ENCODE peak calls at places on chromosomes 11 and 22, in four cellular contexts. T, M, F and B are unnamed samples.

GRCh38 chr11:36345084-36345511 is 49.0 kb downstream of the PRR5L start:
- DNase-seq in T (no peak), M (no peak), F (no peak), B (no peak)

GRCh38 chr11:17129003-17129402 is 51.5 kb upstream of the RPS13 start:
- DNase-seq in T (no peak), M (no peak), F (no peak), B (no peak)

GRCh38 chr22:40420341-40421081 is 50.1 kb downstream of the SGSM3 start:
- DNase-seq in T (no peak), M (no peak), F (no peak), B (peak)

GRCh38 chr11:55697817-55698216 is 35.8 kb downstream of the OR4C6 start:
- DNase-seq in T (no peak), M (no peak), F (no peak), B (no peak)

GRCh38 chr11:73950869-73951710 is at the start of gene DNAJB13:
- DNase-seq in T (no peak), M (peak), F (peak), B (no peak)

GRCh38 chr11:75236062-75236461 is 4.5 kb upstream of the TPBGL start:
- DNase-seq in T (no peak), M (peak), F (no peak), B (no peak)

GRCh38 chr22:26679003-26679629 is 21.7 kb downstream of the MIAT start:
- DNase-seq in T (no peak), M (peak), F (peak), B (peak)

GRCh38 chr22:32824531-32825315 is 23.2 kb downstream of the TIMP3 start:
- DNase-seq in T (no peak), M (no peak), F (no peak), B (no peak)

GRCh38 chr11:6813651-6814050 is 14.2 kb upstream of the OR6A2 start:
- DNase-seq in T (no peak), M (peak), F (no peak), B (no peak)

GRCh38 chr22:42919199-42919598 is 62.1 kb upstream of the ARFGAP3 start:
- DNase-seq in T (no peak), M (no peak), F (no peak), B (no peak)

GRCh38 chr22:35477911-35478582 is 62.6 kb upstream of the RASD2 start:
- DNase-seq in T (peak), M (no peak), F (no peak), B (no peak)

GRCh38 chr22:44753189-44754042 is 1.0 kb downstream of the ARHGAP8 start:
- DNase-seq in T (peak), M (peak), F (no peak), B (no peak)
- H3K4me3 ChIP-seq in T (no peak), M (peak), F (no peak), B (no peak)

GRCh38 chr11:13009921-13010736 is 1.0 kb downstream of the RASSF10 start:
- DNase-seq in T (no peak), M (peak), F (peak), B (peak)
- H3K4me3 ChIP-seq in T (no peak), M (peak), F (peak), B (peak)

DNA sequence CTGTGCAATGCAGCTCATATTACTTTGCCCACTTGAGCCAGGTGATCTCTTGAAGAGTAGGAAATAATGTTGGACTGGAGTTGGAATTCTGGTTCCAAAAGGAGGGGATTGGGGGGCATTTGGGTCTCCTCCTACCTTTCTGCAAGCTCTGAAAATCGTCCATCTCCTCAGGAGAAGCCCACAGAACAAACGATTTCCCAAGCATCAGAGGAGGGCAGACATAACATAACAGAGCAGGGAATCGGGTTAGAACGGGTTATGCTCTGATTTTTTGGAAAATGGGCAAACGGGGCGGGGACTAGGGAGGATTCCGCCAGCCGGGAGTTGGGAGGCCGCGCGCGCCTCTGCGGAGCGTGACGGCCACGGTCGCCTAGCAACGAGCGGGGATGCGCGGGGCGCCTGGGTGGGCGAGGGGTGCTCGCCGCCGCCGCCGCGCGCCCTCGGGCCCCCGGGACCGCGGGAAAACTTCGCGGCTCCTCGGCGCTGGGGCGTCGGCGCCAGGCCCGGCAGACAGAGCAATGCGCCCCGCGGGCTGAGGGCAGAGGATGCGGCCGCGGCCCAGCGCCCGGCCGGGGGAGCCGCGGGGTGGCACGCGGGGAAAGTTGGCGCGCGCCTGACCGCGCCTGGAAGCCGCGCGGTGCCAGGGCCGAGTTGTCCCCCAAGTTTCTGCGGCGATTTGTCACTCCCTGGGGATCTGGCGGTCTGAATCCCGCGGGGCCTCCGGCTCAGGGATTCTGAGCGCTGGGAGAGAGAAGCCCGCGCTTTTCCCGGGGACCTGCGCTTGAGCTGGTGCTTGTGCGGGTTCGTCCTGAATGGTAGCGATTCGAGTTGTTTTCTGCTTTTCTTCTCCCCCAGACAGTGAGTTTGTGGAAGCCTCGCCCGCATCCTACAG is 27.8 kb upstream of the AMOTL1 start:
- DNase-seq in T (no peak), M (peak), F (peak), B (no peak)
- H3K4me3 ChIP-seq in T (peak), M (peak), F (peak), B (peak)

GRCh38 chr11:66815646-66816045 is 27.6 kb upstream of the RCE1 start:
- DNase-seq in T (no peak), M (no peak), F (no peak), B (no peak)
- H3K4me3 ChIP-seq in T (no peak), M (no peak), F (no peak), B (no peak)

DNA sequence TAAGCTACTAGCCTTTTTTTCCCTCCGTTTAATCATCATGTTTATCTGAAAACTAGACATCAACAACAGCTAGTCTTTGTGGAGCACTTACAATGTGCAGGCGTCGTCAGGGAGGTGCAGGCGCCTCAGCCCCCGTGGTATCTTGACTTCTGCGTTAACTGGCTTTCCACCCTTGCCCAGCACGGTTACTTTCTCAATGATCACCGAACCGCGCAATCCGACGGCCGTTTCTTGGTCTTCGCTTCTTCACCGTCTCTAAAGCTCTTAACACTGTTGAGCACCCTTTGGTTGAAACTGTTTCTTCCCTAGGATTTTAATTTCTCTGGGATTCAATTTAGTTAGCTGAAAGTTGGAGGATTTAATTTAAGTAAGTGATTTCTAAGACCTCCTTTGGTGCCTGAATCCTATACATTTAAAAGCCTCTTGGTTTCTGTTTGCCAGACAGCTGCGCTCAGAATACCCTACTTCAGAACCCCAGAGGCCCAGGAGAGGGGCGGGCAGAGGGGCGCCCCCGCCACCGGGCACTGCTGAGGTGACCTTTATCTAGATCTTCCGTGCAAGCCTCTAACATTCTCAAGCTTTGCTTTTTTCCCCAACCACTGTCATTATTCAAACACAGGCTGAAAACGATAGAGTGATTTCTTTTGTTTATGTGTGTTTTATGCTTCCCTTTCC is 18.0 kb upstream of the TMEM218 start:
- DNase-seq in T (no peak), M (no peak), F (no peak), B (no peak)
- H3K4me3 ChIP-seq in T (no peak), M (no peak), F (no peak), B (no peak)

DNA sequence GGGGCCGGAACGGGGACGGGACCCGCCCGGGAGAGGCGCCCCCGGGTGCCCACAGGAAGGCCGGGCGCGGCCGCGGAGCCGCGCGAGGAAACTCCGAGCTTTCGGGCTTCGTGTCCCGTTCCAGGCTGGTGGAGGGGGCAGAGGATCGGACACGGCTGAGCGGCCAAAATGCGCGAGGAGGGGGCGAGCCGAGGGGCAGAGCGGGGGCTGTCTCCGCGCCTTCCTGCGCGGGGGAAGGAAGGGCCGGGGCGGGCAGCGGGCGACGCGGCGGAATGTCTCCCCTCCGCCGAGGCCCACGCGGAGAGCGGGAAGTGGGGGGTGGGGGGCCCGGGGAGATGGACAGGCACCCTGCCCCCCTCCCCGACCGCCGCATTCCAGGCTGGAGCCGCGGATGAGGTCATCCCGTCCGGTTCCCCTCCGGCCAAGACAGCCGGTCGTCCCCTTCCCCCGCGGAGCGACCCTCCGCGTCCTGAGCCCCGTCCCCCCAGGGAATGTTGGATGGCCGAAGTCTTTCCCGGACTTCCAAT is 465 bp downstream of the CDC42EP1 start:
- DNase-seq in T (no peak), M (peak), F (no peak), B (peak)
- H3K4me3 ChIP-seq in T (peak), M (peak), F (peak), B (peak)